ENCODE peak calls at places on chromosomes 5 and 9, in eight cellular contexts. D is astrocyte of the spinal cord, L is foreskin keratinocyte, O is left ventricle myocardium inferior, I is coronary artery, G is cardiac muscle cell, U is PC-3, S is H9. K is an unnamed sample.

GRCh38 chr5:169702726-169703481 is 65.8 kb downstream of the DOCK2 start:
- DNase-seq in D (peak), L (no peak), O (no peak), I (no peak), G (no peak), U (no peak), S (no peak), K (peak)

GRCh38 chr9:70525553-70525952 is 111.1 kb upstream of the KLF9 start:
- DNase-seq in D (no peak), L (peak), O (no peak), I (no peak), G (peak), U (no peak), S (no peak), K (peak)

GRCh38 chr5:143205386-143205785 is 198.1 kb downstream of the NR3C1 start:
- DNase-seq in D (peak), L (peak), O (no peak), I (no peak), G (peak), U (peak), S (no peak), K (peak)

GRCh38 chr5:36385495-36385894 is 83.8 kb upstream of the RANBP3L start:
- DNase-seq in D (no peak), L (no peak), O (no peak), I (no peak), G (no peak), U (no peak), S (no peak), K (no peak)

GRCh38 chr9:101485873-101486692 is 47.6 kb upstream of the RNF20 start:
- DNase-seq in D (peak), L (no peak), O (peak), I (no peak), G (peak), U (no peak), S (peak), K (peak)

GRCh38 chr9:84975926-84976325 is 306.4 kb downstream of the NTRK2 start:
- DNase-seq in D (peak), L (no peak), O (no peak), I (no peak), G (no peak), U (no peak), S (no peak), K (no peak)

GRCh38 chr9:3936520-3937235 is 363.2 kb downstream of the GLIS3 start:
- DNase-seq in D (no peak), L (no peak), O (peak), I (no peak), G (peak), U (no peak), S (no peak), K (no peak)

GRCh38 chr9:126395439-126396212 is 69.0 kb downstream of the MVB12B start:
- DNase-seq in D (peak), L (peak), O (no peak), I (no peak), G (peak), U (peak), S (no peak), K (peak)

GRCh38 chr9:118418887-118419620 is 714.9 kb downstream of the TLR4 start:
- DNase-seq in D (peak), L (peak), O (no peak), I (no peak), G (no peak), U (peak), S (no peak), K (no peak)

GRCh38 chr9:85377751-85378289 is 363.9 kb downstream of the AGTPBP1 start:
- DNase-seq in D (peak), L (no peak), O (no peak), I (no peak), G (no peak), U (peak), S (no peak), K (no peak)

GRCh38 chr9:20550326-20550725 is 72.0 kb downstream of the MLLT3 start:
- DNase-seq in D (no peak), L (no peak), O (no peak), I (no peak), G (no peak), U (no peak), S (no peak), K (no peak)

GRCh38 chr5:116459306-116459705 is 115.3 kb downstream of the SEMA6A start:
- DNase-seq in D (no peak), L (no peak), O (no peak), I (no peak), G (no peak), U (no peak), S (no peak), K (no peak)

GRCh38 chr9:115154969-115155534 is 37.1 kb upstream of the TNC start:
- DNase-seq in D (no peak), L (no peak), O (no peak), I (no peak), G (no peak), U (no peak), S (no peak), K (no peak)

GRCh38 chr5:143156556-143156955 is 246.9 kb downstream of the NR3C1 start:
- DNase-seq in D (no peak), L (no peak), O (no peak), I (no peak), G (no peak), U (no peak), S (no peak), K (no peak)

GRCh38 chr5:57642698-57643097 is 160.1 kb upstream of the ACTBL2 start:
- DNase-seq in D (no peak), L (no peak), O (no peak), I (no peak), G (no peak), U (no peak), S (no peak), K (no peak)

GRCh38 chr9:107363511-107364182 is 80.6 kb downstream of the RAD23B start:
- DNase-seq in D (no peak), L (peak), O (peak), I (no peak), G (no peak), U (no peak), S (peak), K (no peak)

DNA sequence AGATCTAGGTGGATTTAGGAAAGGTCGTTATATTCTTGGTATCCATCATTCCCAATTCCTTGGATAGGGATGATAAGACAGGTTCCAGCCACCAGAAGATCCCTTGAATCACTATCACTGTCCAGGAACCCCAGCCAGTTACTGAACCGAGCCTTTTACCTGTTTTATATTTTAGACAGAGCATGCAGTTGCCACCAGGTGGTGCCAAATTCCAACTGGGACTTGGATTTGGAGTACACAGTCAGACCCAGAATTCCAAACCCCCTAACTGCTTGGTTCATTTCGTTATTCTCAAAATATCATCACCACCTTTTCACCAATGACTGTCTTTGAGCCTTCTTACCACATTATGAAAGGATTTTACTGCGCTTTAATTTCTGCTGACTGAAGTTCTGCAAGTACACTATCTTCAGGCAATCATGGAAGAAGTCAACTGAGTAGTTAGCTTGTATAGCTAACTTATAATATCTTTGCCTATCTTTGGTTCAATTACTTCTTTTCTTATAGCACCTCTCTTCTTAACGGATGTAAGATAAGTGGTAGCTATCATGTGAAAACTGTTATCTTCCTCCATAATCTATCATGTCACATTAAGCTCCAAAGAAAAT is 191.8 kb downstream of the PRR16 start:
- DNase-seq in D (peak), L (peak), O (no peak), I (no peak), G (peak), U (peak), S (peak), K (peak)
- TF ChIP-seq CTCF in D (peak), L (peak), O (peak), I (no peak), G (peak), U (peak), S (peak), K (peak)

GRCh38 chr5:34455096-34455495 is 201.0 kb upstream of the RAI14 start:
- DNase-seq in D (no peak), L (peak), O (no peak), I (no peak), G (no peak), U (no peak), S (no peak), K (no peak)

GRCh38 chr5:34447424-34447823 is 208.7 kb upstream of the RAI14 start:
- DNase-seq in D (no peak), L (no peak), O (no peak), I (no peak), G (no peak), U (peak), S (no peak), K (no peak)

GRCh38 chr5:34449639-34450038 is 206.5 kb upstream of the RAI14 start:
- DNase-seq in D (no peak), L (no peak), O (no peak), I (no peak), G (no peak), U (no peak), S (no peak), K (no peak)

GRCh38 chr5:34450338-34450737 is 205.8 kb upstream of the RAI14 start:
- DNase-seq in D (no peak), L (no peak), O (no peak), I (no peak), G (no peak), U (no peak), S (no peak), K (no peak)

DNA sequence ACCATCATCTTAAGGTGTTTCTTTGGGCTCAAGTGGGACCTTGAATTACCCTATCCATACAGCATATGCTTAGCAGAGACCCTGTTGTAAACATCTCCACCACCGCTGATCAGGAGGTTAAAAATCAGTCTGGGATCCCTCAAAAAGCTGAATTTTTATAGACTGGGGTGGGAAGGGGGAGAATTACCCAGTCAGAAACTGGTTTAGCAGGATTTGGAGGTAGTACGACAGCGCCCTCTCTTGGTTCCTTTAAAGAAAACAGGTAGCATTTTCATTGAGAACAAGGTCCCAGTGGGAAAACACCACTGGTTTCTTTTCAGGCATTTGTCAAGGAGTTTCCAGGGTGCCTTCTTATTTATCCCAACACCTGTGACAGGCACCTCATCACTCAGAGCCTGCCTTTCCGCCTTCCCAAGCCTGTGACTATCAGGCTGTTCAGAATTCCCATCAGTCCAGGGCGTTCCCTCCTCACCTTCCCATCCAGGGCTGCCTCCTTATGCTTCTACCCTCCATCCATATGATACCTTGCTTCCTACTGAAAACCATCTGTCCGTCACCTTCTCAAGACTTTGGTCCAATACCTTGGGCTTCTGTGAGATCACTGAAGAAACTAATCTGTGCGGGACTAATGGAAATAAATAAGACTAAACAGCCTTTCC is 203.8 kb upstream of the RAI14 start:
- DNase-seq in D (peak), L (peak), O (no peak), I (no peak), G (peak), U (peak), S (no peak), K (peak)
- TF ChIP-seq CTCF in D (peak), L (peak), O (no peak), I (no peak), G (peak), U (peak), S (peak), K (peak)

DNA sequence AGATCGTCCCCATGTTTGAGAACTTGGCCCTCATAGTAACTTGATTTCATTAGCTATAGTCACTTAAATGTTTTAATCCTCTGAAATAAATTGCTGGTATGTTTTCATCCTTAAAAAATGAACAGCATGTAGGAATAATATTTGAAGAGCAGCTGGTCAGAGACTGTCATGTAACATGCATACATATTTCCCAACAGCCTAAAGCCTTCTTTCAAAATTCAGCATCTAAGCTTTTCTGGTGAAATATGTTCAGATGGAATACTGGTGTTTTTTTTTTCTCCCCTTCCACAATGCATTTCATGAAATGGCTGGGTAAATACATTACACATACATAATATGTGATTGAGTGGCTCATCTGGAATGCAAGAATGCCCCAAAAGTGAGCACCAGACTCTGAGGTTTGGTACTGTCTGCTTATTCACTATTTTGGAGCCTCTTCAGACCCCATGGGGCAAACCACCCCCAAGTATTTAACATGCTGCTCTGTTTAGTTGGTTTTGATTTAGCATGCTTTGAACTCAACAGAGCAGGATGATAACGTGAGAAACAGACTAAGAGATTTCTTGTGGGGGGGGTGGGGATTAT is 94.0 kb downstream of the SMARCA2 start:
- DNase-seq in D (peak), L (no peak), O (no peak), I (no peak), G (no peak), U (no peak), S (no peak), K (peak)
- TF ChIP-seq CTCF in D (no peak), L (no peak), O (no peak), I (no peak), G (no peak), U (no peak), S (no peak), K (no peak)

DNA sequence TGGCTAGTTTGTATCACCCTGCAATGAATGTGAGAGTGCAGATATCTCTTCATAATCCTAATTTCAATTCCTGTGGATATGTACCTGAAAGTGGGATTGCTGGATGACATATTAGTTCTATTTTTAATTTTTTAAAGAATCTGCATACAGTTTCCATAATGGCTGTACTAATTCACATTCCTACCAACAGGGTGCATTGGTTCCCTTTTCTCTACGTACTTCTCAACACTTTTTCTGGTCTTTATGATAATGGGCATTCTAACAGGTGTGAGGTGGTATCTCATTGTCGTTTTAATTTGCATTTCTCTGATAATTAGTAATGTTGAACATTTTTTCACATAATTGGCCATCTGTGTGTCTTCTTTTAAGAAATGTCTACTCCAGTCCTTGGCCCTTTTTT is 927.5 kb downstream of the DTWD2 start:
- DNase-seq in D (no peak), L (no peak), O (no peak), I (no peak), G (no peak), U (no peak), S (no peak), K (no peak)
- TF ChIP-seq CTCF in D (no peak), L (peak), O (no peak), I (no peak), G (no peak), U (no peak), S (peak), K (no peak)

GRCh38 chr9:68781866-68782265 is 76.8 kb downstream of the PIP5K1B start:
- DNase-seq in D (no peak), L (no peak), O (no peak), I (no peak), G (no peak), U (no peak), S (no peak), K (no peak)

GRCh38 chr9:68780377-68780707 is 75.3 kb downstream of the PIP5K1B start:
- DNase-seq in D (no peak), L (no peak), O (no peak), I (no peak), G (no peak), U (no peak), S (no peak), K (no peak)

GRCh38 chr9:68780735-68781134 is 75.7 kb downstream of the PIP5K1B start:
- DNase-seq in D (peak), L (no peak), O (no peak), I (no peak), G (no peak), U (peak), S (no peak), K (no peak)

GRCh38 chr9:68779558-68780376 is 74.7 kb downstream of the PIP5K1B start:
- DNase-seq in D (peak), L (peak), O (peak), I (peak), G (peak), U (peak), S (peak), K (peak)

GRCh38 chr9:68782546-68782945 is 77.5 kb downstream of the PIP5K1B start:
- DNase-seq in D (no peak), L (no peak), O (no peak), I (no peak), G (no peak), U (no peak), S (no peak), K (no peak)
- TF ChIP-seq CTCF in D (no peak), L (no peak), O (no peak), I (no peak), G (no peak), U (no peak), S (no peak), K (no peak)

DNA sequence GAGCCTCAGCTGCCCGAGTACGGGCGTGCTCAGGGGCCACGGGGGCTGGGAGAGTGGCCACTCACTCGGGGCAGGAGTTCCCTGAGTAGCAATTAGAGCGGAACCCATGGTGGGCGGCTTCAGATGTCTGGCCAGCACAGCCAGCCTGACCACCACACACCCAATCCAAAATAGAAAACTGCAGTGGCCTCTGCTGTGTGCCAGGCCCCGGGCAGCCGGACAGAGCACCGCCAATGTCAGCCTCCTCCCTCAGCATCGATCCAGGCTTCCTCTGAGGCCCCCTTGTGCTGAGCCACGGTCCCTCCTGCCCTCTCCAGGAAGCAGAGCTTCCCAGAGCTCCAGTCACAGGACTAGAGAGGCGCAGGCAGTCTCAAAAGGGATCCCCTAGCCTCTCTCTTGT is 2.7 kb downstream of the ADAMTS2 start:
- DNase-seq in D (no peak), L (no peak), O (no peak), I (no peak), G (peak), U (no peak), S (peak), K (peak)
- TF ChIP-seq CTCF in D (peak), L (no peak), O (no peak), I (no peak), G (peak), U (no peak), S (peak), K (peak)

GRCh38 chr5:149932445-149933350 is 11.9 kb downstream of the PDE6A start:
- DNase-seq in D (no peak), L (no peak), O (no peak), I (no peak), G (no peak), U (peak), S (peak), K (no peak)
- TF ChIP-seq CTCF in D (peak), L (no peak), O (peak), I (no peak), G (peak), U (peak), S (peak), K (peak)

DNA sequence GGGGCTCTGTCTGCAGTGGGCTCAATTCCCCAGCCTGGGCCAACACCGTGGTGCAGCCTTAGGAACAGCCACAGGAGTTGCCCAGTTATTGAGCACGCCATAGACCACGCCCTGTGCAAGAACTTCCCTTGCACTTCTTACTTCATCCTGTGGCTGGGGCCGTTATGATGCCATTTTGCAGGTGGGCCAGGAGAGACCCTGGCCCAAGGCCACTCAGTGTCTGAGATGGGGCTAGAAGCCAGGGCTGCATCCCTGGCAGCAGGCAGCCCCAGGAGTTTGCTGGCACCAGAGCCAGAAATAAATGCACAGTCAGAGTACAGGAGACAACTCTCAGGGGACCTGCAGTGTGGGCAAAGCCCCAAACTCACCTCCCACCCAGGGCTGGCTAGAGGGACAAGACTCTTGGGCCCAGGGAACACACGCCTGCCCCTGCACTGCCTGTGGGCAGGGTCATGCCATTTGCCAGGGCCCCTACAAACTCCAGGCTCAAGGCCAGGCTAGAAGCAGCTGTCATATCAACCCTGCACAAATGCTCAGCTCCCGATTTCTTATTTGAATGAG is 6.7 kb downstream of the CORO2A start:
- DNase-seq in D (no peak), L (no peak), O (no peak), I (no peak), G (peak), U (no peak), S (no peak), K (peak)
- TF ChIP-seq CTCF in D (no peak), L (no peak), O (no peak), I (no peak), G (no peak), U (no peak), S (no peak), K (no peak)

K was measured in fibroblast of the aortic adventitia.